ENCODE peak calls at places on chromosomes 6 and 20, in eight cellular contexts. Q, V, C, O, H, T, S and K are unnamed samples.

GRCh38 chr20:55415567-55416142 is 589.7 kb downstream of the CBLN4 start:
- DNase-seq in Q (no peak), V (no peak), C (no peak), O (no peak), H (peak; percentile 24), T (no peak), S (no peak), K (no peak)

GRCh38 chr6:81787313-81788068 is 35.0 kb upstream of the TENT5A start:
- DNase-seq in Q (no peak), V (peak; percentile 13), C (no peak), O (no peak), H (no peak), T (no peak), S (no peak), K (no peak)

GRCh38 chr6:44002071-44002590 is 125.1 kb downstream of the MRPL14 start:
- DNase-seq in Q (no peak), V (no peak), C (peak; percentile 85), O (no peak), H (peak; percentile 76), T (no peak), S (no peak), K (no peak)

GRCh38 chr6:110044093-110044492 is 66.0 kb downstream of the GPR6 start:
- DNase-seq in Q (no peak), V (no peak), C (no peak), O (no peak), H (no peak), T (no peak), S (no peak), K (no peak)

GRCh38 chr20:54433653-54434052 is 41.7 kb upstream of the DOK5 start:
- DNase-seq in Q (no peak), V (no peak), C (no peak), O (no peak), H (no peak), T (no peak), S (no peak), K (no peak)

GRCh38 chr6:20463396-20463795 is 61.7 kb downstream of the E2F3 start:
- DNase-seq in Q (no peak), V (no peak), C (no peak), O (no peak), H (no peak), T (no peak), S (no peak), K (no peak)

GRCh38 chr6:151693366-151693765 is 114.1 kb upstream of the ESR1 start:
- DNase-seq in Q (no peak), V (no peak), C (no peak), O (no peak), H (no peak), T (no peak), S (no peak), K (no peak)

GRCh38 chr6:35363293-35363750 is 21.0 kb downstream of the PPARD start:
- DNase-seq in Q (no peak), V (peak; percentile 72), C (peak; percentile 50), O (no peak), H (no peak), T (no peak), S (no peak), K (no peak)

GRCh38 chr6:159929819-159930218 is 39.0 kb downstream of the MAS1 start:
- DNase-seq in Q (peak; percentile 12), V (no peak), C (no peak), O (no peak), H (no peak), T (no peak), S (peak; percentile 19), K (peak; percentile 53)

GRCh38 chr6:127570739-127571389 is 6.1 kb upstream of the C6orf58 start:
- DNase-seq in Q (no peak), V (no peak), C (no peak), O (no peak), H (no peak), T (no peak), S (no peak), K (no peak)

GRCh38 chr6:22362361-22362760 is 65.5 kb upstream of the PRL start:
- DNase-seq in Q (no peak), V (no peak), C (no peak), O (no peak), H (no peak), T (no peak), S (no peak), K (no peak)

GRCh38 chr20:34552569-34552968 is 5.9 kb upstream of the MAP1LC3A start:
- DNase-seq in Q (no peak), V (no peak), C (no peak), O (no peak), H (no peak), T (no peak), S (no peak), K (no peak)

GRCh38 chr6:47242483-47243386 is 67.0 kb downstream of the TNFRSF21 start:
- DNase-seq in Q (no peak), V (peak; percentile 91), C (peak; percentile 39), O (peak; percentile 63), H (peak; percentile 42), T (peak; percentile 39), S (peak; percentile 13), K (no peak)

GRCh38 chr20:43844778-43845614 is 69.7 kb upstream of the TOX2 start:
- DNase-seq in Q (no peak), V (peak; percentile 79), C (no peak), O (peak; percentile 92), H (no peak), T (no peak), S (no peak), K (no peak)

GRCh38 chr6:106790935-106791334 is 161.6 kb downstream of the QRSL1 start:
- DNase-seq in Q (no peak), V (no peak), C (no peak), O (no peak), H (no peak), T (no peak), S (no peak), K (no peak)

GRCh38 chr6:135266675-135267074 is 85.6 kb downstream of the MYB start:
- DNase-seq in Q (no peak), V (no peak), C (no peak), O (no peak), H (no peak), T (no peak), S (no peak), K (no peak)

GRCh38 chr6:1771324-1771723 is 161.6 kb downstream of the FOXC1 start:
- DNase-seq in Q (peak; percentile 6), V (no peak), C (no peak), O (no peak), H (no peak), T (no peak), S (no peak), K (no peak)